ENCODE peak calls at places on chromosomes 6 and 20, in five cellular contexts. C, H, J, D and Q are unnamed samples.

GRCh38 chr20:25310921-25311728 is 63.2 kb downstream of the PYGB start:
- DNase-seq in J (no peak), D (peak), H (no peak), C (no peak), Q (no peak)

GRCh38 chr6:53793318-53793975 is 1.4 kb upstream of the LRRC1 start:
- DNase-seq in C (no peak), H (peak), J (no peak), D (no peak), Q (peak)

GRCh38 chr6:30955367-30956042 is 14.7 kb downstream of the MUCL3 start:
- DNase-seq in D (no peak), J (peak), C (peak), H (peak), Q (no peak)

GRCh38 chr6:134080171-134080795 is 27.9 kb upstream of the SLC2A12 start:
- DNase-seq in H (peak), C (no peak), J (no peak), D (no peak), Q (no peak)

GRCh38 chr6:88490195-88490594 is 324.0 kb upstream of the CNR1 start:
- DNase-seq in J (no peak), H (no peak), C (no peak), D (no peak), Q (no peak)

GRCh38 chr6:148530394-148530923 is 187.8 kb downstream of the SASH1 start:
- DNase-seq in C (no peak), H (peak), D (no peak), J (no peak), Q (no peak)

GRCh38 chr6:140744648-140745320 is 1370.3 kb upstream of the CITED2 start:
- DNase-seq in J (no peak), H (no peak), C (no peak), D (peak), Q (no peak)

GRCh38 chr6:167676666-167677421 is 149.9 kb upstream of the AFDN start:
- DNase-seq in J (no peak), D (no peak), H (peak), C (no peak), Q (no peak)

GRCh38 chr6:16018626-16019025 is 110.3 kb upstream of the MYLIP start:
- DNase-seq in H (no peak), D (no peak), C (no peak), J (no peak), Q (no peak)

GRCh38 chr20:50345712-50346371 is 155.2 kb downstream of the CEBPB start:
- DNase-seq in H (no peak), J (no peak), D (no peak), C (no peak), Q (no peak)

GRCh38 chr20:44650777-44651493 is 564 bp downstream of the ADA start:
- DNase-seq in D (no peak), C (no peak), J (no peak), H (peak), Q (no peak)